ENCODE peak calls at places on chromosomes 3 and 15, in seven cellular contexts. Y is HTR-8/SVneo; G is activated CD8-positive, alpha-beta T cell treated with anti-CD3 and anti-CD28 coated beads for 36 hours; K is stimulated activated CD4-positive, alpha-beta T cell treated with anti-CD3 and anti-CD28 coated beads, Interleukin-2, amount 100 ng/mL, for 24 hours; T is epithelial cell of prostate; J is stimulated activated CD8-positive, alpha-beta memory T cell treated with anti-CD3 and anti-CD28 coated beads, Interleukin-4, amount 100 ng/mL, for 24 hours; N is RKO. V is an unnamed sample.

GRCh38 chr3:119831941-119832371 is 50.1 kb downstream of the NR1I2 start:
- DNase-seq in K (no peak), N (no peak), Y (no peak), T (no peak), J (no peak), G (no peak), V (no peak)

GRCh38 chr3:151112731-151113130 is 27.3 kb downstream of the MED12L start:
- DNase-seq in G (no peak), Y (no peak), T (no peak), N (no peak), J (no peak), K (no peak), V (no peak)

GRCh38 chr3:173584093-173584833 is 186.7 kb downstream of the NLGN1 start:
- DNase-seq in T (no peak), J (no peak), K (no peak), Y (peak; percentile 22), N (no peak), G (peak; percentile 6), V (no peak)

GRCh38 chr15:52798529-52799101 is 8.5 kb upstream of the ONECUT1 start:
- DNase-seq in J (no peak), Y (no peak), N (no peak), K (no peak), T (no peak), G (no peak), V (no peak)

GRCh38 chr3:87349833-87350232 is 73.4 kb upstream of the POU1F1 start:
- DNase-seq in T (no peak), Y (no peak), J (no peak), G (no peak), K (no peak), N (no peak), V (no peak)

GRCh38 chr3:4935347-4935746 is 43.9 kb upstream of the BHLHE40 start:
- DNase-seq in N (no peak), Y (no peak), T (no peak), J (no peak), G (peak; percentile 51), K (no peak), V (peak; percentile 52)

GRCh38 chr3:128084675-128085021 is 32.4 kb downstream of the SEC61A1 start:
- DNase-seq in T (no peak), Y (no peak), K (no peak), G (no peak), J (no peak), N (no peak), V (no peak)

GRCh38 chr15:34011476-34011875 is 27.5 kb downstream of the AVEN start:
- DNase-seq in K (no peak), G (no peak), N (no peak), T (no peak), J (no peak), Y (no peak), V (no peak)

GRCh38 chr3:88059380-88060160 is 515 bp downstream of the ZNF654 start:
- DNase-seq in Y (peak; percentile 11), G (no peak), T (no peak), N (peak; percentile 25), K (no peak), J (no peak), V (no peak)

GRCh38 chr3:143098032-143098764 is 21.4 kb upstream of the CHST2 start:
- DNase-seq in K (no peak), J (no peak), Y (no peak), G (no peak), N (no peak), T (no peak), V (no peak)

GRCh38 chr3:126911162-126912026 is 71.5 kb upstream of the PLXNA1 start:
- DNase-seq in K (peak; percentile 50), T (peak; percentile 92), J (peak; percentile 53), Y (peak; percentile 90), G (peak; percentile 90), N (peak; percentile 74), V (peak; percentile 86)

GRCh38 chr3:62686486-62686885 is 188.7 kb downstream of the CADPS start:
- DNase-seq in J (no peak), T (peak; percentile 57), Y (no peak), K (no peak), N (no peak), G (no peak), V (no peak)

GRCh38 chr15:99476413-99477222 is 89.2 kb upstream of the MEF2A start:
- DNase-seq in G (peak; percentile 56), K (no peak), Y (peak; percentile 67), N (peak; percentile 89), J (peak; percentile 26), T (peak; percentile 97), V (peak; percentile 79)

GRCh38 chr3:127069814-127070440 is 87.0 kb downstream of the PLXNA1 start:
- DNase-seq in K (no peak), Y (no peak), G (no peak), N (no peak), T (no peak), J (no peak), V (no peak)

GRCh38 chr3:194680888-194681615 is 4.6 kb upstream of the FAM43A start:
- DNase-seq in N (no peak), K (no peak), J (no peak), Y (no peak), T (no peak), G (no peak), V (no peak)

GRCh38 chr3:128804017-128804816 is 75.2 kb upstream of the ACAD9 start:
- DNase-seq in G (peak; percentile 84), J (peak; percentile 37), K (peak; percentile 64), T (no peak), N (no peak), Y (peak; percentile 48), V (peak; percentile 71)

GRCh38 chr3:50155891-50156290 is 767 bp downstream of the SEMA3F start:
- DNase-seq in Y (no peak), K (no peak), J (no peak), G (no peak), N (no peak), T (no peak), V (no peak)

GRCh38 chr15:87099916-87100315 is 1020.2 kb downstream of the AGBL1 start:
- DNase-seq in G (no peak), N (no peak), K (no peak), T (peak; percentile 12), Y (no peak), J (no peak), V (no peak)

GRCh38 chr3:65019412-65020093 is 331.8 kb upstream of the ADAMTS9 start:
- DNase-seq in K (no peak), G (no peak), N (no peak), J (no peak), Y (no peak), T (peak; percentile 20), V (no peak)

GRCh38 chr3:158562674-158563073 is 8.3 kb upstream of the MLF1 start:
- DNase-seq in Y (no peak), J (no peak), T (no peak), G (no peak), N (no peak), K (no peak), V (no peak)

GRCh38 chr15:65412556-65412955 is 10.2 kb downstream of the IGDCC4 start:
- DNase-seq in J (no peak), G (no peak), Y (no peak), K (no peak), T (no peak), N (no peak), V (no peak)

GRCh38 chr15:48966595-48967301 is 3.0 kb upstream of the SHC4 start:
- DNase-seq in K (no peak), J (no peak), N (peak; percentile 28), G (peak; percentile 79), Y (no peak), T (peak; percentile 53), V (no peak)

GRCh38 chr3:127393131-127393820 is 105.4 kb upstream of the PRR20G start:
- DNase-seq in J (no peak), T (no peak), Y (no peak), G (no peak), K (no peak), N (no peak), V (no peak)

GRCh38 chr15:90620379-90621134 is 90.8 kb downstream of the CRTC3 start:
- DNase-seq in T (no peak), J (no peak), Y (no peak), K (peak; percentile 28), G (peak; percentile 54), N (no peak), V (peak; percentile 52)

GRCh38 chr15:85100186-85100937 is 118.7 kb downstream of the PDE8A start:
- DNase-seq in K (no peak), J (no peak), N (no peak), T (no peak), Y (no peak), G (peak; percentile 60), V (no peak)

GRCh38 chr3:97984061-97984460 is 11.8 kb upstream of the RIOX2 start:
- DNase-seq in G (no peak), N (no peak), J (no peak), T (no peak), K (no peak), Y (no peak), V (no peak)

GRCh38 chr3:117709108-117709507 is 999.5 kb downstream of the TUSC7 start:
- DNase-seq in T (no peak), J (no peak), Y (no peak), N (no peak), G (no peak), K (no peak), V (no peak)

GRCh38 chr3:61858054-61858453 is 296.7 kb downstream of the PTPRG start:
- DNase-seq in Y (no peak), K (no peak), T (no peak), N (peak; percentile 46), J (no peak), G (no peak), V (no peak)

GRCh38 chr3:8416965-8417364 is 84.7 kb upstream of the LMCD1 start:
- DNase-seq in J (no peak), G (peak; percentile 4), T (no peak), K (no peak), Y (no peak), N (no peak), V (no peak)

GRCh38 chr15:31473384-31474058 is 146.9 kb downstream of the KLF13 start:
- DNase-seq in Y (no peak), K (no peak), J (no peak), T (no peak), G (no peak), N (no peak), V (no peak)

GRCh38 chr3:159668461-159668860 is 320.2 kb upstream of the IL12A start:
- DNase-seq in K (no peak), Y (no peak), T (no peak), N (no peak), G (no peak), J (no peak), V (no peak)

GRCh38 chr15:38477637-38478036 is 23.7 kb downstream of the FAM98B start:
- DNase-seq in Y (no peak), J (no peak), N (no peak), K (no peak), T (no peak), G (no peak), V (no peak)

GRCh38 chr15:88018865-88019626 is 237.5 kb downstream of the NTRK3 start:
- DNase-seq in Y (no peak), T (peak; percentile 10), J (no peak), K (no peak), G (no peak), N (no peak), V (no peak)

GRCh38 chr15:74050127-74050526 is 32.2 kb downstream of the GOLGA6A start:
- DNase-seq in Y (no peak), T (no peak), K (no peak), G (no peak), N (no peak), J (no peak), V (no peak)

GRCh38 chr3:119175869-119176756 is 2.7 kb downstream of the UPK1B start:
- DNase-seq in J (no peak), Y (no peak), N (no peak), K (no peak), T (peak; percentile 70), G (no peak), V (no peak)